ENCODE peak calls at places on chromosomes 4 and X, in seven cellular contexts. V is hypothalamus, A is mucosa of descending colon, K is NCI-H510A treated with DMSO at 0.1 percent for 48 hours, D is mesothelial cell of epicardium, Q is NAMALWA, E is heart right ventricle. Z is an unnamed sample.

GRCh38 chr4:177447417-177448004 is 5.3 kb upstream of the AGA start:
- DNase-seq in V (no peak), A (no peak), K (no peak), D (no peak), Q (no peak), E (no peak), Z (no peak)

GRCh38 chr4:141569141-141569540 is 67.2 kb upstream of the IL15 start:
- DNase-seq in V (no peak), A (no peak), K (no peak), D (no peak), Q (no peak), E (no peak), Z (no peak)

GRCh38 chrX:102129473-102129872 is 4.0 kb downstream of the TCEAL2 start:
- DNase-seq in V (peak), A (no peak), K (peak), D (no peak), Q (peak), E (no peak), Z (peak)

GRCh38 chr4:154425514-154425913 is 66.1 kb downstream of the DCHS2 start:
- DNase-seq in V (peak), A (no peak), K (no peak), D (no peak), Q (no peak), E (no peak), Z (no peak)

GRCh38 chr4:73613130-73613529 is 7.1 kb downstream of the RASSF6 start:
- DNase-seq in V (no peak), A (no peak), K (peak), D (no peak), Q (no peak), E (no peak), Z (no peak)

GRCh38 chr4:153808175-153808574 is 19.3 kb upstream of the SFRP2 start:
- DNase-seq in V (no peak), A (no peak), K (no peak), D (no peak), Q (no peak), E (no peak), Z (no peak)

GRCh38 chr4:73662709-73663546 is 42.7 kb upstream of the RASSF6 start:
- DNase-seq in V (no peak), A (no peak), K (peak), D (no peak), Q (peak), E (no peak), Z (peak)

GRCh38 chrX:39253551-39253950 is 452.3 kb downstream of the MID1IP1 start:
- DNase-seq in V (no peak), A (no peak), K (no peak), D (no peak), Q (no peak), E (no peak), Z (no peak)

GRCh38 chrX:8183281-8183680 is 12.2 kb upstream of the VCX2 start:
- DNase-seq in V (no peak), A (no peak), K (no peak), D (no peak), Q (no peak), E (no peak), Z (no peak)

GRCh38 chrX:153726286-153727107 is 1.8 kb downstream of the ABCD1 start:
- DNase-seq in V (peak), A (peak), K (no peak), D (no peak), Q (peak), E (peak), Z (peak)

GRCh38 chrX:74797338-74797887 is 127.8 kb downstream of the NEXMIF start:
- DNase-seq in V (no peak), A (no peak), K (no peak), D (no peak), Q (no peak), E (no peak), Z (no peak)

GRCh38 chr4:48173055-48173991 is 39.3 kb upstream of the TXK start:
- DNase-seq in V (no peak), A (no peak), K (no peak), D (no peak), Q (no peak), E (no peak), Z (no peak)

GRCh38 chr4:85769009-85769408 is 294.1 kb downstream of the ARHGAP24 start:
- DNase-seq in V (no peak), A (no peak), K (no peak), D (no peak), Q (no peak), E (no peak), Z (no peak)

GRCh38 chr4:109729563-109730293 is at the start of gene PLA2G12A:
- DNase-seq in V (peak), A (peak), K (peak), D (peak), Q (peak), E (peak), Z (peak)

GRCh38 chr4:158259955-158260575 is 49.8 kb downstream of the TMEM144 start:
- DNase-seq in V (no peak), A (no peak), K (peak), D (no peak), Q (peak), E (no peak), Z (peak)

GRCh38 chrX:109856974-109857373 is 123.9 kb upstream of the ACSL4 start:
- DNase-seq in V (peak), A (no peak), K (peak), D (no peak), Q (peak), E (no peak), Z (no peak)

GRCh38 chrX:18643853-18644252 is 28.1 kb downstream of the RS1 start:
- DNase-seq in V (no peak), A (no peak), K (no peak), D (no peak), Q (no peak), E (no peak), Z (no peak)

GRCh38 chr4:84158670-84159069 is 340.4 kb downstream of the NKX6-1 start:
- DNase-seq in V (no peak), A (no peak), K (no peak), D (no peak), Q (no peak), E (no peak), Z (no peak)

GRCh38 chrX:12903646-12904045 is 2.8 kb upstream of the TLR8 start:
- DNase-seq in V (no peak), A (no peak), K (no peak), D (no peak), Q (no peak), E (no peak), Z (no peak)

GRCh38 chr4:171891038-171891437 is 77.8 kb downstream of the GALNTL6 start:
- DNase-seq in V (no peak), A (no peak), K (no peak), D (no peak), Q (peak), E (no peak), Z (no peak)

GRCh38 chr4:88283661-88284377 is 542 bp downstream of the PPM1K start:
- DNase-seq in V (peak), A (peak), K (peak), D (peak), Q (peak), E (peak), Z (peak)

GRCh38 chr4:181970356-181970755 is 272.8 kb upstream of the TENM3 start:
- DNase-seq in V (no peak), A (no peak), K (no peak), D (no peak), Q (no peak), E (no peak), Z (no peak)

GRCh38 chr4:120682981-120683380 is 239.5 kb downstream of the PRDM5 start:
- DNase-seq in V (no peak), A (no peak), K (no peak), D (no peak), Q (no peak), E (no peak), Z (no peak)

GRCh38 chr4:168634276-168634802 is 137.5 kb downstream of the PALLD start:
- DNase-seq in V (no peak), A (no peak), K (no peak), D (peak), Q (no peak), E (no peak), Z (no peak)

GRCh38 chr4:15031993-15032660 is 29.8 kb downstream of the CPEB2 start:
- DNase-seq in V (no peak), A (no peak), K (no peak), D (no peak), Q (no peak), E (no peak), Z (no peak)

GRCh38 chr4:102580463-102580842 is 79.3 kb downstream of the NFKB1 start:
- DNase-seq in V (no peak), A (no peak), K (no peak), D (no peak), Q (no peak), E (no peak), Z (no peak)

GRCh38 chrX:139844163-139844562 is 88.7 kb downstream of the ATP11C start:
- DNase-seq in V (no peak), A (no peak), K (peak), D (no peak), Q (no peak), E (no peak), Z (no peak)

GRCh38 chr4:80045831-80046230 is 27.2 kb downstream of the ANTXR2 start:
- DNase-seq in V (no peak), A (no peak), K (no peak), D (no peak), Q (no peak), E (no peak), Z (no peak)

GRCh38 chrX:12988797-12989196 is 13.9 kb downstream of the TMSB4X start:
- DNase-seq in V (no peak), A (no peak), K (peak), D (no peak), Q (no peak), E (no peak), Z (peak)